ENCODE peak calls at places on chromosomes 5 and 9, in five cellular contexts. V, H, D, B and Y are unnamed samples. For H3K27me3 and H3K4me1, the result is how much of the 10 kb centered on the place peaks cover.

GRCh38 chr5:32771037-32771436 is 59.9 kb downstream of the NPR3 start:
- DNase-seq in B (no peak), H (no peak), D (peak), V (no peak), Y (peak)

GRCh38 chr9:31089822-31090221 is 1294.6 kb upstream of the ACO1 start:
- DNase-seq in V (no peak), H (no peak), D (no peak), B (no peak), Y (no peak)

GRCh38 chr5:15105799-15106393 is 234.3 kb upstream of the ANKH start:
- DNase-seq in B (no peak), H (peak), V (peak), D (no peak), Y (no peak)

GRCh38 chr5:71894091-71894490 is 175.0 kb downstream of the CARTPT start:
- DNase-seq in V (no peak), B (no peak), D (no peak), H (no peak), Y (no peak)

GRCh38 chr5:179802207-179802883 is 4.3 kb downstream of the MGAT4B start:
- DNase-seq in V (peak), B (peak), H (no peak), D (no peak), Y (peak)

GRCh38 chr9:32524558-32525461 is 1.2 kb downstream of the RIGI start:
- DNase-seq in D (peak), B (peak), H (no peak), V (no peak), Y (no peak)

GRCh38 chr9:105693435-105694275 is 686 bp upstream of the TMEM38B start:
- DNase-seq in H (no peak), V (no peak), D (no peak), B (no peak), Y (no peak)

GRCh38 chr5:36417668-36418067 is 116.0 kb upstream of the RANBP3L start:
- DNase-seq in V (no peak), H (no peak), D (no peak), B (no peak), Y (no peak)

GRCh38 chr9:21316860-21317259 is 11.7 kb upstream of the IFNA5 start:
- DNase-seq in B (peak), D (no peak), H (no peak), V (no peak), Y (no peak)

GRCh38 chr5:74401566-74402320 is 238.8 kb downstream of the ENC1 start:
- DNase-seq in V (no peak), B (no peak), H (no peak), D (no peak), Y (no peak)

GRCh38 chr9:108316066-108316465 is 539.7 kb downstream of the ACTL7B start:
- DNase-seq in D (no peak), B (no peak), V (no peak), H (no peak), Y (no peak)

GRCh38 chr5:59069438-59070079 is 486.7 kb downstream of the RAB3C start:
- DNase-seq in H (no peak), D (no peak), B (no peak), V (peak), Y (peak)

GRCh38 chr9:122371851-122372250 is 1.0 kb downstream of the PTGS1 start:
- DNase-seq in H (no peak), B (peak), V (no peak), D (no peak), Y (no peak)

GRCh38 chr5:172886974-172887491 is 53.0 kb downstream of the ERGIC1 start:
- DNase-seq in D (peak), H (peak), B (peak), V (peak), Y (peak)

GRCh38 chr9:114097613-114098020 is 1.5 kb downstream of the KIF12 start:
- DNase-seq in B (peak), H (no peak), D (no peak), V (no peak), Y (no peak)

GRCh38 chr9:137270929-137271695 is 6.4 kb upstream of the TOR4A start:
- DNase-seq in V (no peak), H (no peak), B (peak), D (peak), Y (peak)

GRCh38 chr5:17429353-17429752 is 68.7 kb upstream of the TAF11L2 start:
- DNase-seq in D (no peak), H (no peak), V (no peak), B (no peak), Y (no peak)

GRCh38 chr9:75588808-75589207 is 301.7 kb upstream of the PCSK5 start:
- DNase-seq in D (no peak), V (no peak), B (no peak), H (no peak), Y (no peak)

GRCh38 chr9:3993783-3994182 is 306.1 kb downstream of the GLIS3 start:
- DNase-seq in H (no peak), D (no peak), V (no peak), B (no peak), Y (no peak)

GRCh38 chr5:154945695-154946301 is 4.9 kb downstream of the MRPL22 start:
- DNase-seq in D (no peak), H (no peak), V (no peak), B (no peak), Y (no peak)

GRCh38 chr9:121225240-121225639 is 23.6 kb upstream of the RAB14 start:
- DNase-seq in D (no peak), B (no peak), H (peak), V (no peak), Y (no peak)

GRCh38 chr5:108983456-108984092 is 235.9 kb downstream of the FER start:
- DNase-seq in B (no peak), V (no peak), D (no peak), H (no peak), Y (no peak)

GRCh38 chr5:147989239-147989638 is 74.5 kb upstream of the SPINK5 start:
- DNase-seq in B (no peak), V (no peak), D (no peak), H (no peak), Y (no peak)

GRCh38 chr5:75054110-75054930 is 2.0 kb upstream of the GCNT4 start:
- DNase-seq in D (peak), B (peak), V (peak), H (peak), Y (peak)

GRCh38 chr5:151123897-151124751 is 33.5 kb downstream of the ANXA6 start:
- DNase-seq in D (no peak), V (peak), H (peak), B (peak), Y (peak)

GRCh38 chr5:43294226-43294625 is 19.0 kb downstream of the HMGCS1 start:
- DNase-seq in D (no peak), V (no peak), B (no peak), H (no peak), Y (no peak)

GRCh38 chr5:107502711-107503110 is 168.0 kb downstream of the EFNA5 start:
- DNase-seq in V (no peak), D (no peak), H (no peak), B (no peak), Y (no peak)

GRCh38 chr5:9324348-9325056 is 221.4 kb downstream of the SEMA5A start:
- DNase-seq in V (no peak), D (no peak), H (no peak), B (no peak), Y (no peak)

GRCh38 chr9:121754655-121755436 is 103.4 kb downstream of the DAB2IP start:
- DNase-seq in V (peak), B (no peak), D (peak), H (no peak), Y (no peak)

GRCh38 chr5:45639038-45639437 is 57.1 kb downstream of the HCN1 start:
- DNase-seq in H (no peak), V (no peak), B (no peak), D (no peak), Y (no peak)

GRCh38 chr5:72598461-72599433 is 91.5 kb upstream of the ZNF366 start:
- DNase-seq in V (no peak), B (peak), D (no peak), H (no peak), Y (no peak)

GRCh38 chr5:998975-999501 is 9.6 kb upstream of the NKD2 start:
- DNase-seq in B (no peak), D (peak), V (peak), H (peak), Y (no peak)

GRCh38 chr9:93978498-93978897 is 23.3 kb upstream of the BARX1 start:
- DNase-seq in V (no peak), B (no peak), D (no peak), H (no peak), Y (no peak)
- H3K27me3 ChIP-seq in V (under half), B (under half), D (under half), H (under half), Y (under half)

GRCh38 chr9:78396087-78396486 is 99.2 kb downstream of the PSAT1 start:
- DNase-seq in H (no peak), V (no peak), D (no peak), B (no peak), Y (no peak)
- H3K4me1 ChIP-seq in H (under half), V (under half), D (under half), B (under half), Y (under half)

GRCh38 chr5:139390639-139391569 is 1.2 kb upstream of the MZB1 start:
- DNase-seq in B (no peak), V (no peak), H (no peak), D (no peak), Y (no peak)
- H3K27ac ChIP-seq in B (peak), V (no peak), H (no peak), D (peak), Y (no peak)

DNA sequence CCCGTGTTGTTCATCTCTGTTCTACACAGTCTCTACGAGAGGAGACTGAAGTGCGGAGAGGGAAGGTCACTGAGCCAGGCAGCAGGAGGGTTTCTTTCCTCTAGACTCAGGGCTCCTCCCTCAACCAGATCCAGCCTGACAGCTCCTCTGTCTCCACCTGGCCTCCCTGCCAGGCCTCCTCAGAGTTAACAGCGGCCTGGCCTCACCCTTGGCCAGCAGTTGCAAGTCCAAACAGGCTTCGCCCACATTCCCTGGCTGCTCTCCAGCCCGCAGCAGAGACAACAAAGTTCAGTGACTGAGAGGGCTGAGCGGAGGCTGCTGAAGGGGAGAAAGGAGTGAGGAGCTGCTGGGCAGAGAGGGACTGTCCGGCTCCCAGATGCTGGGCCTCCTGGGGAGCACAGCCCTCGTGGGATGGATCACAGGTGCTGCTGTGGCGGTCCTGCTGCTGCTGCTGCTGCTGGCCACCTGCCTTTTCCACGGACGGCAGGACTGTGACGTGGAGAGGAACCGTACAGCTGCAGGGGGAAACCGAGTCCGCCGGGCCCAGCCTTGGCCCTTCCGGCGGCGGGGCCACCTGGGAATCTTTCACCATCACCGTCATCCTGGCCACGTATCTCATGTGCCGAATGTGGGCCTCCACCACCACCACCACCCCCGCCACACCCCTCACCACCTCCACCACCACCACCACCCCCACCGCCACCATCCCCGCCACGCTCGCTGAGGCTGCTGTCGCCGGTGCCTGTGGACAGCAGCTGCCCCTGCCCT is at the start of gene HRCT1:
- DNase-seq in V (peak), D (peak), H (peak), B (peak), Y (peak)
- H3K27me3 ChIP-seq in V (under half), D (under half), H (under half), B (under half), Y (under half)

GRCh38 chr5:65072836-65073620 is 304.3 kb downstream of the CWC27 start:
- DNase-seq in B (peak), V (no peak), H (no peak), D (no peak), Y (no peak)
- H3K4me1 ChIP-seq in B (under half), V (under half), H (under half), D (under half), Y (under half)

DNA sequence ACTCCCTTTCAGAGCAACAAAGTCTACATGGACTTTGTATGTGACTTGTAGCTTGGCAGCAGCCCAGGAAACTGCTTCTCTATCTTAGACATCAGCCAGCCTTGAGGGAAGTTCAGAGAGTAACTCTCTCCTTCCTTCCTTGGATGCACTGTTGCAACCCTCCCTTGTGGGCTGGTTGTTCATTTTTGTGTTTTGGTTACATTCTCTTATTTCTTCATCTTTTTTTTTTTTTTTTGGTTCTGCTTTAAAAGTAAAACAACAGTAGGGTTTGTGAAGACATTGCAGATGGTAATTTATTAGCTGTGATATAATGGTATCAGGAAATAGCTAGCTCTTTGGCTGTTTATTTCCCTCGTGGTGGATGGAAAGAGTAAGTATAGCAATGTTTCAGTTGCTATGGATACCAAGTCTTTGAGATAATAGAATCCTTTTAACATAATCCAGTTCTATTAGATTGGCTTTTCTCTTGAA is 97.9 kb upstream of the MAMDC2 start:
- DNase-seq in D (no peak), B (no peak), V (peak), H (peak), Y (peak)
- H3K27ac ChIP-seq in D (peak), B (no peak), V (no peak), H (no peak), Y (no peak)

GRCh38 chr5:159098285-159099048 is 1.2 kb downstream of the EBF1 start:
- DNase-seq in V (no peak), H (no peak), B (no peak), D (no peak), Y (no peak)
- H3K27me3 ChIP-seq in V (under half), H (under half), B (under half), D (under half), Y (under half)

DNA sequence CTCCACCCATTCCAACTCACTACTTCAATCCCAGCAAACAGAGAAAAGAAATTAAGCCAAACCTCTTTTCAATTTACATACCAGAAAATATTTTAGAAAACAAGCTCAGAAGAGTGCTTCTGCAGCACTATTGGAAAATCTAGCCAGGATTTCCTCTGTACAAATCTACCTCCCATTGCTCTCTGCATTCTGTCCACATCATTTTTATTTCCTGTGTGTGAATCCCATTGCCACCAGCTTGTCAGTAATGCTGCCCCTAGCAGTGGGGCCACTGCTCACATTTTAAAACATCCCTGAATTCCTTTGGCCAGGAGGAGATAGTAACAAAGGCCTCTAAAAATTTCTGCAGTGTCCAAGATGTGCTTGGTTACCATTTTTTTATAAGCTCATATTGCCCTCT is 232.5 kb downstream of the ARRDC3 start:
- DNase-seq in D (no peak), H (no peak), V (no peak), B (no peak), Y (no peak)
- H3K4me1 ChIP-seq in D (under half), H (under half), V (under half), B (under half), Y (under half)